ENCODE peak calls at places on chromosome 14, in ten cellular contexts. One of them, this sample, is unnamed.

GRCh38 chr14:65074449-65075155 is 27.7 kb downstream of the MAX start:
- ATAC-seq in lower lobe of right lung: no peak
- ATAC-seq in K562: no peak
- ATAC-seq in IMR-90: no peak
- ATAC-seq in PC-3: no peak
- ATAC-seq in Panc1: no peak
- ATAC-seq in psoas muscle: no peak
- ATAC-seq in GM12878: peak; percentile 51
- ATAC-seq in GM23338: no peak
- ATAC-seq in heart right ventricle: no peak
- ATAC-seq in this sample: no peak

GRCh38 chr14:83129503-83129902 is 1595.8 kb upstream of the SEL1L start:
- ATAC-seq in GM12878: no peak
- ATAC-seq in PC-3: no peak
- ATAC-seq in psoas muscle: no peak
- ATAC-seq in lower lobe of right lung: no peak
- ATAC-seq in K562: no peak
- ATAC-seq in Panc1: no peak
- ATAC-seq in IMR-90: no peak
- ATAC-seq in GM23338: no peak
- ATAC-seq in heart right ventricle: no peak
- ATAC-seq in this sample: no peak

GRCh38 chr14:74834682-74835392 is 41.1 kb downstream of the PROX2 start:
- ATAC-seq in Panc1: no peak
- ATAC-seq in GM12878: no peak
- ATAC-seq in PC-3: no peak
- ATAC-seq in K562: no peak
- ATAC-seq in lower lobe of right lung: no peak
- ATAC-seq in psoas muscle: no peak
- ATAC-seq in heart right ventricle: no peak
- ATAC-seq in GM23338: no peak
- ATAC-seq in IMR-90: peak; percentile 81
- ATAC-seq in this sample: no peak

GRCh38 chr14:64539186-64539552 is 1.4 kb upstream of the HSPA2 start:
- ATAC-seq in Panc1: no peak
- ATAC-seq in lower lobe of right lung: no peak
- ATAC-seq in GM12878: no peak
- ATAC-seq in IMR-90: no peak
- ATAC-seq in GM23338: no peak
- ATAC-seq in K562: no peak
- ATAC-seq in psoas muscle: no peak
- ATAC-seq in PC-3: peak; percentile 2
- ATAC-seq in heart right ventricle: no peak
- ATAC-seq in this sample: no peak

GRCh38 chr14:102362084-102362483 is 606 bp downstream of the CINP start:
- ATAC-seq in IMR-90: no peak
- ATAC-seq in lower lobe of right lung: peak; percentile 4
- ATAC-seq in K562: no peak
- ATAC-seq in GM23338: no peak
- ATAC-seq in GM12878: peak; percentile 83
- ATAC-seq in psoas muscle: peak; percentile 23
- ATAC-seq in PC-3: peak; percentile 21
- ATAC-seq in Panc1: no peak
- ATAC-seq in heart right ventricle: no peak
- ATAC-seq in this sample: no peak

GRCh38 chr14:86799244-86799647 is 1193.7 kb downstream of the GALC start:
- ATAC-seq in PC-3: no peak
- ATAC-seq in GM12878: no peak
- ATAC-seq in IMR-90: peak; percentile 88
- ATAC-seq in GM23338: no peak
- ATAC-seq in K562: no peak
- ATAC-seq in psoas muscle: no peak
- ATAC-seq in lower lobe of right lung: no peak
- ATAC-seq in heart right ventricle: no peak
- ATAC-seq in Panc1: no peak
- ATAC-seq in this sample: no peak

GRCh38 chr14:69756298-69756697 is 10.6 kb upstream of the SRSF5 start:
- ATAC-seq in Panc1: no peak
- ATAC-seq in psoas muscle: no peak
- ATAC-seq in GM12878: no peak
- ATAC-seq in lower lobe of right lung: no peak
- ATAC-seq in IMR-90: no peak
- ATAC-seq in heart right ventricle: no peak
- ATAC-seq in K562: no peak
- ATAC-seq in GM23338: no peak
- ATAC-seq in PC-3: no peak
- ATAC-seq in this sample: no peak

GRCh38 chr14:28754209-28754985 is 12.2 kb upstream of the FOXG1 start:
- ATAC-seq in IMR-90: peak; percentile 72
- ATAC-seq in K562: peak; percentile 87
- ATAC-seq in heart right ventricle: no peak
- ATAC-seq in lower lobe of right lung: peak; percentile 66
- ATAC-seq in GM23338: peak; percentile 39
- ATAC-seq in PC-3: peak; percentile 68
- ATAC-seq in GM12878: peak; percentile 74
- ATAC-seq in Panc1: peak; percentile 75
- ATAC-seq in psoas muscle: peak; percentile 66
- ATAC-seq in this sample: no peak

GRCh38 chr14:92885279-92886061 is 37.5 kb upstream of the CHGA start:
- ATAC-seq in Panc1: no peak
- ATAC-seq in IMR-90: no peak
- ATAC-seq in heart right ventricle: no peak
- ATAC-seq in psoas muscle: no peak
- ATAC-seq in lower lobe of right lung: no peak
- ATAC-seq in PC-3: no peak
- ATAC-seq in GM12878: no peak
- ATAC-seq in K562: no peak
- ATAC-seq in GM23338: no peak
- ATAC-seq in this sample: no peak

GRCh38 chr14:92886337-92886736 is 36.6 kb upstream of the CHGA start:
- ATAC-seq in psoas muscle: no peak
- ATAC-seq in Panc1: no peak
- ATAC-seq in PC-3: no peak
- ATAC-seq in IMR-90: no peak
- ATAC-seq in heart right ventricle: no peak
- ATAC-seq in K562: no peak
- ATAC-seq in GM23338: no peak
- ATAC-seq in lower lobe of right lung: no peak
- ATAC-seq in GM12878: no peak
- ATAC-seq in this sample: no peak

GRCh38 chr14:92883066-92883465 is 39.9 kb upstream of the CHGA start:
- ATAC-seq in K562: no peak
- ATAC-seq in lower lobe of right lung: no peak
- ATAC-seq in Panc1: no peak
- ATAC-seq in GM12878: no peak
- ATAC-seq in heart right ventricle: no peak
- ATAC-seq in psoas muscle: no peak
- ATAC-seq in PC-3: no peak
- ATAC-seq in GM23338: no peak
- ATAC-seq in IMR-90: no peak
- ATAC-seq in this sample: no peak

GRCh38 chr14:92887157-92887556 is 35.8 kb upstream of the CHGA start:
- ATAC-seq in PC-3: no peak
- ATAC-seq in GM23338: no peak
- ATAC-seq in GM12878: no peak
- ATAC-seq in psoas muscle: no peak
- ATAC-seq in Panc1: no peak
- ATAC-seq in heart right ventricle: no peak
- ATAC-seq in IMR-90: no peak
- ATAC-seq in lower lobe of right lung: no peak
- ATAC-seq in K562: no peak
- ATAC-seq in this sample: no peak

DNA sequence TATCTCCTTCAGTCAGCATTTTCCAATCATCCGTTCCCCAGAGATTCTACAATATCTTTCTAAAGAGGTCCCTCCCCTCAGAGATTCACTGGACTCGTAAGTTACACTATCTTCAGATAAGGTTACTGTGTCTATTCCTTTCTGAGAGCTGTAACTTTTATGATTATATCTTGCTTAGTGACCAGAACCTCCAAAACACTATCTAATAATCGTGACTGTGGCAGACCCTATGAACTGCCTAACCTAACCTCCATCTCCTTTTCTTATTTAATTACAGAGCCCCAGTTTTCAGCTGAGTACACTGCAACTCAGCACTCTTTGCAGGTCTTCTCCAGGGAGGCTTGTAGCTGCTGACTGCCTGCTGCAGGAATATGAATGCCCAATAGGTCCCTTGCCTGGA is 38.5 kb upstream of the CHGA start:
- ATAC-seq in GM23338: no peak
- ATAC-seq in heart right ventricle: no peak
- ATAC-seq in K562: no peak
- ATAC-seq in PC-3: no peak
- ATAC-seq in lower lobe of right lung: no peak
- ATAC-seq in IMR-90: no peak
- ATAC-seq in psoas muscle: no peak
- ATAC-seq in Panc1: no peak
- ATAC-seq in GM12878: no peak
- ATAC-seq in this sample: no peak
- TF ChIP-seq CTCF in GM23338: no peak
- TF ChIP-seq CTCF in heart right ventricle: no peak
- TF ChIP-seq CTCF in K562: no peak
- TF ChIP-seq CTCF in PC-3: no peak
- TF ChIP-seq CTCF in lower lobe of right lung: no peak
- TF ChIP-seq CTCF in IMR-90: no peak
- TF ChIP-seq CTCF in psoas muscle: no peak
- TF ChIP-seq CTCF in Panc1: no peak
- TF ChIP-seq CTCF in GM12878: no peak
- TF ChIP-seq CTCF in this sample: no peak

DNA sequence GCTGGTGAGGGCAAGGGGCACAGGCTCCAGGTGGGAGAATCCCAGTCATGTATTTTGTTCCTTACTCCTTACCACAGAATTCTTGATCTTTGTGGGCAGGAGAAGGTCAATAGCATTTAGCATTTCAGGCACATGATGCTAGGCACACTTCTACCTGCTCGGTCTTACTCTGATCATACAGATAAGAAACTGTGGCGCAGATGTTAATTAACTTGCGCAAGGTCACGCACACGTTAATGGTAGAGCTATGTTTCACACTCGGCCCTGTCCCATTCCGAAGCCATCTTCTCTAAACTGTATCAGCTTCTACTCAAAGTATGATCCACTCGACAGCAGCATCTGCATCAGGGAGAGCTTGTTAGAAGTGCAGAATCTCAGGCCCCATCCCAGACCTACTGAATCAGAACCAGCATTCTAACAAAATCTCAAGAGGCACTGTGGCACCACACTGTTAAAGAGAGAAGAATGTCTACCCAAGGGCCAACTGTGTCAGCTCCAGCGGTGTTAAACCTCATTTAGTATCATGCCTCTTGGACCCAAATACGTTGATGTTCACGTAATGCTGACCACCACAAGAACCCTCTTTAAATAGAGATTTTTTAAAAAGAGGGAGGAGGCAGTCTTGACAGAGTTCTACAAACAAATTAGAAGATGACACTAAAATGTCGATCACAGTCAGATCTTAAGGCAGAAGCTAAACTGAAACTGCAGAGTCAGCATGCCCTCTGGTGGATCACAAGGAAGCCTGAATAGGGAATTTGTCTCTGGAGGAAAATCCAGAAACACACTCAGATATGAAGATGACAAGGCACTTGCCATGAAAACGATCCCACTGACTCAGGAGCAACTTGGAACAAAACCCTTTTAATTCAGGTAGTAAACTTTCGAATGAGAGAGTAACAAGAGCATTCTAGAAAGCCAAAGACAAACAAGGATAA is 7.3 kb downstream of the STXBP6 start:
- ATAC-seq in psoas muscle: no peak
- ATAC-seq in heart right ventricle: peak; percentile 49
- ATAC-seq in Panc1: no peak
- ATAC-seq in IMR-90: peak; percentile 51
- ATAC-seq in GM12878: no peak
- ATAC-seq in K562: peak; percentile 69
- ATAC-seq in lower lobe of right lung: peak; percentile 59
- ATAC-seq in PC-3: no peak
- ATAC-seq in GM23338: peak; percentile 72
- ATAC-seq in this sample: no peak
- TF ChIP-seq CTCF in psoas muscle: peak; percentile 24
- TF ChIP-seq CTCF in heart right ventricle: no peak
- TF ChIP-seq CTCF in Panc1: peak; percentile 17
- TF ChIP-seq CTCF in IMR-90: peak; percentile 54
- TF ChIP-seq CTCF in GM12878: peak; percentile 8
- TF ChIP-seq CTCF in K562: peak; percentile 33
- TF ChIP-seq CTCF in lower lobe of right lung: peak; percentile 50
- TF ChIP-seq CTCF in PC-3: peak; percentile 37
- TF ChIP-seq CTCF in GM23338: peak; percentile 81
- TF ChIP-seq CTCF in this sample: peak; percentile 58

GRCh38 chr14:70907172-70907995 is at the start of gene PCNX1:
- ATAC-seq in GM23338: peak; percentile 84
- ATAC-seq in GM12878: peak; percentile 75
- ATAC-seq in lower lobe of right lung: peak; percentile 89
- ATAC-seq in psoas muscle: peak; percentile 92
- ATAC-seq in Panc1: peak; percentile 89
- ATAC-seq in IMR-90: peak; percentile 89
- ATAC-seq in heart right ventricle: peak; percentile 88
- ATAC-seq in PC-3: peak; percentile 69
- ATAC-seq in K562: peak; percentile 96
- ATAC-seq in this sample: peak; percentile 95

GRCh38 chr14:70908918-70909641 is 1.8 kb downstream of the PCNX1 start:
- ATAC-seq in GM12878: no peak
- ATAC-seq in PC-3: no peak
- ATAC-seq in heart right ventricle: no peak
- ATAC-seq in psoas muscle: no peak
- ATAC-seq in IMR-90: no peak
- ATAC-seq in K562: no peak
- ATAC-seq in lower lobe of right lung: no peak
- ATAC-seq in Panc1: no peak
- ATAC-seq in GM23338: no peak
- ATAC-seq in this sample: no peak

GRCh38 chr14:70906785-70907171 is 481 bp upstream of the PCNX1 start:
- ATAC-seq in K562: peak; percentile 24
- ATAC-seq in lower lobe of right lung: peak; percentile 6
- ATAC-seq in GM12878: no peak
- ATAC-seq in heart right ventricle: no peak
- ATAC-seq in Panc1: no peak
- ATAC-seq in psoas muscle: peak; percentile 14
- ATAC-seq in IMR-90: no peak
- ATAC-seq in PC-3: peak; percentile 14
- ATAC-seq in GM23338: peak; percentile 4
- ATAC-seq in this sample: no peak

GRCh38 chr14:70909788-70910614 is 2.7 kb downstream of the PCNX1 start:
- ATAC-seq in K562: no peak
- ATAC-seq in lower lobe of right lung: no peak
- ATAC-seq in heart right ventricle: no peak
- ATAC-seq in IMR-90: no peak
- ATAC-seq in PC-3: no peak
- ATAC-seq in Panc1: no peak
- ATAC-seq in psoas muscle: no peak
- ATAC-seq in GM23338: no peak
- ATAC-seq in GM12878: no peak
- ATAC-seq in this sample: no peak

DNA sequence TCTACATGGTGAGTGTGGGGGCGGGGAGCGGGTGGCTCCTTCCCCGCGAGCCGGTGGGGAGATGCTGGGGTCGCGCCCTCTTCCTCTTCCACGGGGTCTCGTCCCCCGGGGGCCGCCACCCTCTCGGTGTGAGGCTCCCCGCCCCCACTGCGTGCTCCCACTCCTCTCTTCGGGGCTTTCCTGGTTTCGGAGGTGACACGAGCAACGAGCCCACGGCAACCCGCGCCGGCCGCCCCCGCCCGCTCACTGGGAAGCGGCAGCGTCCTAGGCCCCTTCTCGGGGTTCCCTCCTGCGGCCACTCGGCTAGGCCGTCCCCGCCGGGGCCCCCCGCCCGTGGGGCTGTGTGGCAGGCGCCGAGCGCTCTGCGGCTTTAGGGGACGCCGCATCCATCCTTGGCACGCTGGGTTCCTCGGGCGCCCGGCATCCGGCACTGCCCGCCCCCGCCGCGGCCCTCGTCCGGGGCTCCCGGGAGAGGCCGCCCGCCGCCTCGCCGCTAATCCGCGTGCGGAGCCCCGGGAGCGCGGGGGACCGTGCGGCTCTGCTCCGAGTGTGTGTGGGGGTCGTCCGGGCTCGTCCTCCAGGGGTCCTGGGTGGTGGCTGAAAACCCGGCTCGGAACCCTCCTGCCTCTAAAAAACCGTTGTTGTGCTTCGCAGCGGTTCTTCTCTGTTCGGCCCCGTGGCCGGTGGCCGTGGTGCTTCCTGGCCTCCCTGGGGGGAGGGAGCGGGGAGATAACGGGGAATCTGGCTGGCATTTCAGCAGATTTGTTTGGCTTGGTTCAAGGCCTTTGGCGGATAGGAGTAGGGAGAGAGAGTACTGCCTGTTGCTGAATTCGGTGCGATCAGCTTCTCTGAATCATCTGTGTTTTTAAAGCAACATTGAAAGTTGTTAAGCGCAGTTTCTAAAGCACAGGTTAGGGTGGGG is 998 bp downstream of the PCNX1 start:
- ATAC-seq in GM23338: peak; percentile 26
- ATAC-seq in PC-3: peak; percentile 25
- ATAC-seq in IMR-90: peak; percentile 18
- ATAC-seq in lower lobe of right lung: peak; percentile 63
- ATAC-seq in Panc1: peak; percentile 31
- ATAC-seq in K562: peak; percentile 21
- ATAC-seq in GM12878: peak; percentile 53
- ATAC-seq in psoas muscle: peak; percentile 50
- ATAC-seq in heart right ventricle: peak; percentile 40
- ATAC-seq in this sample: peak; percentile 35
- TF ChIP-seq CTCF in GM23338: no peak
- TF ChIP-seq CTCF in PC-3: no peak
- TF ChIP-seq CTCF in IMR-90: no peak
- TF ChIP-seq CTCF in lower lobe of right lung: no peak
- TF ChIP-seq CTCF in Panc1: no peak
- TF ChIP-seq CTCF in K562: no peak
- TF ChIP-seq CTCF in GM12878: no peak
- TF ChIP-seq CTCF in psoas muscle: no peak
- TF ChIP-seq CTCF in heart right ventricle: no peak
- TF ChIP-seq CTCF in this sample: peak; percentile 24

GRCh38 chr14:23361763-23362162 is 3.2 kb downstream of the EFS start:
- ATAC-seq in IMR-90: no peak
- ATAC-seq in Panc1: no peak
- ATAC-seq in GM12878: no peak
- ATAC-seq in heart right ventricle: no peak
- ATAC-seq in GM23338: no peak
- ATAC-seq in PC-3: no peak
- ATAC-seq in lower lobe of right lung: no peak
- ATAC-seq in K562: no peak
- ATAC-seq in psoas muscle: no peak
- ATAC-seq in this sample: no peak

GRCh38 chr14:23359167-23359626 is 5.8 kb downstream of the EFS start:
- ATAC-seq in K562: no peak
- ATAC-seq in PC-3: no peak
- ATAC-seq in heart right ventricle: no peak
- ATAC-seq in psoas muscle: no peak
- ATAC-seq in Panc1: no peak
- ATAC-seq in IMR-90: no peak
- ATAC-seq in GM12878: no peak
- ATAC-seq in GM23338: no peak
- ATAC-seq in lower lobe of right lung: no peak
- ATAC-seq in this sample: no peak

GRCh38 chr14:23361320-23361719 is 3.7 kb downstream of the EFS start:
- ATAC-seq in lower lobe of right lung: no peak
- ATAC-seq in PC-3: peak; percentile 37
- ATAC-seq in IMR-90: no peak
- ATAC-seq in GM12878: no peak
- ATAC-seq in psoas muscle: no peak
- ATAC-seq in heart right ventricle: no peak
- ATAC-seq in Panc1: no peak
- ATAC-seq in K562: no peak
- ATAC-seq in GM23338: no peak
- ATAC-seq in this sample: peak; percentile 26

GRCh38 chr14:23359722-23360447 is 5.1 kb downstream of the EFS start:
- ATAC-seq in GM23338: no peak
- ATAC-seq in Panc1: no peak
- ATAC-seq in GM12878: no peak
- ATAC-seq in PC-3: no peak
- ATAC-seq in psoas muscle: no peak
- ATAC-seq in K562: no peak
- ATAC-seq in heart right ventricle: no peak
- ATAC-seq in lower lobe of right lung: no peak
- ATAC-seq in IMR-90: no peak
- ATAC-seq in this sample: no peak

DNA sequence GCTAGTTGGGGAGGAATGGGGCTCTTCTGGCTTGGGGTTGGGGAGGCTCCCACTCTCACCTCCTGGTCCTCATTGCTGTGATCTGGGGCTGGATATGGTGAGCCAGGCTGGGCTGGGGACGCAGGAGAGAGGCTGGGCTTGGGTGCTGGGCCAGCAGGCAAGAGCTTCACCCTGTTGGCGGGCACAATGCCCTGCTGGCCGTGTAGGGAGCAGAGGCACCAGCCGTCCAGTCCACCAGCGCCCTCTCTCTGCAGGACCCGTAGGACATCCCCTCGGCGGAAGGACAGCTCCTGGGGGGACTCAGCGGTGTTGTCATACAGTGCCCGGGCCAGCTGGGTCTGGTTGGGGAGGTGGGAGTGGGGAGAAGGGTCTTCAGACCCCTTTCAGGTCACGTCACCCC is 4.5 kb downstream of the EFS start:
- ATAC-seq in GM23338: peak; percentile 25
- ATAC-seq in psoas muscle: peak; percentile 21
- ATAC-seq in Panc1: peak; percentile 55
- ATAC-seq in PC-3: no peak
- ATAC-seq in GM12878: peak; percentile 31
- ATAC-seq in lower lobe of right lung: no peak
- ATAC-seq in heart right ventricle: no peak
- ATAC-seq in IMR-90: no peak
- ATAC-seq in K562: peak; percentile 80
- ATAC-seq in this sample: no peak
- TF ChIP-seq CTCF in GM23338: peak; percentile 78
- TF ChIP-seq CTCF in psoas muscle: no peak
- TF ChIP-seq CTCF in Panc1: peak; percentile 30
- TF ChIP-seq CTCF in PC-3: peak; percentile 32
- TF ChIP-seq CTCF in GM12878: no peak
- TF ChIP-seq CTCF in lower lobe of right lung: no peak
- TF ChIP-seq CTCF in heart right ventricle: no peak
- TF ChIP-seq CTCF in IMR-90: peak; percentile 9
- TF ChIP-seq CTCF in K562: peak; percentile 52
- TF ChIP-seq CTCF in this sample: no peak